ENCODE peak calls at places on chromosomes 16 and 17, in four cellular contexts. One of them, this sample, is unnamed.

GRCh38 chr17:80943346-80944145 is 48.1 kb upstream of the CHMP6 start:
- DNase-seq in H9: no peak
- DNase-seq in H1: no peak
- DNase-seq in IMR-90: no peak
- DNase-seq in this sample: no peak

GRCh38 chr17:36463916-36464764 is 22.3 kb upstream of the ZNHIT3 start:
- DNase-seq in H9: peak
- DNase-seq in H1: peak
- DNase-seq in IMR-90: peak
- DNase-seq in this sample: peak

GRCh38 chr16:85172465-85173071 is 60.3 kb upstream of the CIBAR2 start:
- DNase-seq in H9: peak
- DNase-seq in H1: no peak
- DNase-seq in IMR-90: peak
- DNase-seq in this sample: peak

GRCh38 chr17:81251091-81251942 is 12.2 kb downstream of the NDUFAF8 start:
- DNase-seq in H9: no peak
- DNase-seq in H1: no peak
- DNase-seq in IMR-90: no peak
- DNase-seq in this sample: no peak

GRCh38 chr16:56679813-56680212 is 2.5 kb upstream of the MT1X start:
- DNase-seq in H9: no peak
- DNase-seq in H1: no peak
- DNase-seq in IMR-90: no peak
- DNase-seq in this sample: no peak

GRCh38 chr17:36703860-36704266 is 102.5 kb downstream of the MRM1 start:
- DNase-seq in H9: peak
- DNase-seq in H1: no peak
- DNase-seq in IMR-90: peak
- DNase-seq in this sample: peak

GRCh38 chr17:39081851-39082250 is 69.6 kb downstream of the PLXDC1 start:
- DNase-seq in H9: no peak
- DNase-seq in H1: no peak
- DNase-seq in IMR-90: no peak
- DNase-seq in this sample: no peak

GRCh38 chr17:43917348-43918025 is 10.2 kb upstream of the MPP2 start:
- DNase-seq in H9: peak
- DNase-seq in H1: no peak
- DNase-seq in IMR-90: peak
- DNase-seq in this sample: peak

GRCh38 chr16:51039638-51040331 is 111.3 kb downstream of the SALL1 start:
- DNase-seq in H9: no peak
- DNase-seq in H1: no peak
- DNase-seq in IMR-90: no peak
- DNase-seq in this sample: no peak

GRCh38 chr17:692116-692515 is 22.5 kb downstream of the VPS53 start:
- DNase-seq in H9: no peak
- DNase-seq in H1: no peak
- DNase-seq in IMR-90: peak
- DNase-seq in this sample: no peak

GRCh38 chr17:51185763-51186332 is 19.6 kb downstream of the NME2 start:
- DNase-seq in H9: no peak
- DNase-seq in H1: no peak
- DNase-seq in IMR-90: no peak
- DNase-seq in this sample: no peak

GRCh38 chr16:75593825-75594820 is 27.9 kb downstream of the GABARAPL2 start:
- DNase-seq in H9: peak
- DNase-seq in H1: peak
- DNase-seq in IMR-90: peak
- DNase-seq in this sample: peak

GRCh38 chr16:69443809-69444611 is 19.6 kb downstream of the CYB5B start:
- DNase-seq in H9: no peak
- DNase-seq in H1: no peak
- DNase-seq in IMR-90: peak
- DNase-seq in this sample: no peak

GRCh38 chr16:58464047-58464915 is 35.7 kb upstream of the NDRG4 start:
- DNase-seq in H9: no peak
- DNase-seq in H1: no peak
- DNase-seq in IMR-90: no peak
- DNase-seq in this sample: no peak

GRCh38 chr16:71626858-71627213 is 852 bp downstream of the MARVELD3 start:
- DNase-seq in H9: peak
- DNase-seq in H1: no peak
- DNase-seq in IMR-90: no peak
- DNase-seq in this sample: peak

GRCh38 chr17:57461082-57461481 is 204.8 kb downstream of the MSI2 start:
- DNase-seq in H9: no peak
- DNase-seq in H1: no peak
- DNase-seq in IMR-90: peak
- DNase-seq in this sample: no peak

GRCh38 chr17:82666931-82667667 is 18.9 kb upstream of the WDR45B start:
- DNase-seq in H9: no peak
- DNase-seq in H1: no peak
- DNase-seq in IMR-90: no peak
- DNase-seq in this sample: no peak

GRCh38 chr17:82667668-82668000 is 19.4 kb upstream of the WDR45B start:
- DNase-seq in H9: no peak
- DNase-seq in H1: no peak
- DNase-seq in IMR-90: no peak
- DNase-seq in this sample: no peak

GRCh38 chr17:82665891-82666290 is 17.6 kb upstream of the WDR45B start:
- DNase-seq in H9: no peak
- DNase-seq in H1: no peak
- DNase-seq in IMR-90: no peak
- DNase-seq in this sample: no peak

GRCh38 chr17:82668631-82669099 is 20.4 kb upstream of the WDR45B start:
- DNase-seq in H9: peak
- DNase-seq in H1: peak
- DNase-seq in IMR-90: peak
- DNase-seq in this sample: peak

GRCh38 chr17:82668024-82668630 is 19.9 kb upstream of the WDR45B start:
- DNase-seq in H9: no peak
- DNase-seq in H1: no peak
- DNase-seq in IMR-90: no peak
- DNase-seq in this sample: no peak
- H3K56ac ChIP-seq in H9: no peak
- H3K56ac ChIP-seq in H1: no peak
- H3K56ac ChIP-seq in IMR-90: no peak
- H3K56ac ChIP-seq in this sample: peak

GRCh38 chr17:78431692-78431958 is 53.2 kb downstream of the PGS1 start:
- DNase-seq in H9: no peak
- DNase-seq in H1: no peak
- DNase-seq in IMR-90: no peak
- DNase-seq in this sample: no peak

GRCh38 chr17:78434455-78435329 is 56.2 kb downstream of the PGS1 start:
- DNase-seq in H9: no peak
- DNase-seq in H1: no peak
- DNase-seq in IMR-90: no peak
- DNase-seq in this sample: no peak

GRCh38 chr17:78432226-78432894 is 53.9 kb downstream of the PGS1 start:
- DNase-seq in H9: no peak
- DNase-seq in H1: no peak
- DNase-seq in IMR-90: no peak
- DNase-seq in this sample: no peak

GRCh38 chr17:78433780-78434335 is 55.4 kb downstream of the PGS1 start:
- DNase-seq in H9: no peak
- DNase-seq in H1: no peak
- DNase-seq in IMR-90: no peak
- DNase-seq in this sample: no peak

DNA sequence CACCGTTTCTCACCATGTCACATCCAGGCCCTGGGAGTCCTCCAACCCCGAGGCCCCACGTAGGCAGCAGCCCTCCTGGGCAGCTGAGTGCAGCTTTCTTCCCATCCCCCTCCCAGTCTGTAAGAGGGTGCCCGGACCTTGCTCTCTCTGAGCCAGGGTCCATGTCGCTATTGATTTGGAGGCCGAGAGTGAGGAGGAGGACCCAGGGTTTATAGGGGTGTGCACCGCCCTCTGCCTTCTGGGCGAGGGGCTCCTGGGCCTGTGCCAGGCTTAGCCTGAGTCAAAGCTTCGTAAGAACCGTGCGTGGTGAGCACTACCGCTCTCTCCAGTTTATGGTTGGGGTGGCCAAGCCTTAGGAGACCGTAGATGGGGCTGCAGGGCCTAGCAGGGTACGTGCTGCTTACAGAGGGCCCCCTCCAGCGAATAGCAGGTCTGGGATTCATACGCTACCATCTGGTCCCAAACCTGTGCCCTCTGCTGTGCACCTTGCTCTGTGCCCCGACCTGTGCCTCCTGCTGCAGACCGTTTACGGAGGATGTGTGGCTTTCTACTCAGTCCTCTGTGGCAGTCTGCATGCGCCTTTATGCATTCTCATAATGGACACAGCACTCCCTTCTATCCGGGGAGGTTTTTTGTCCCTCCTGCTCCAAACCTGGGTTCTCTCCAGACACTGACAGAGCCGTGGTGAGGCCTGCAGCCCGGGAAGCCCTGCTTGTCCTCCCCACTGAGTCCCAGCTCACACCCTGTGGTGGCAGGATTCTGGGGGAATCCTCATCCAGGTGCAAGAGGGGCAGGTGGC is 54.7 kb downstream of the PGS1 start:
- DNase-seq in H9: no peak
- DNase-seq in H1: no peak
- DNase-seq in IMR-90: no peak
- DNase-seq in this sample: no peak
- H3K56ac ChIP-seq in H9: no peak
- H3K56ac ChIP-seq in H1: no peak
- H3K56ac ChIP-seq in IMR-90: no peak
- H3K56ac ChIP-seq in this sample: no peak

GRCh38 chr17:72005332-72006163 is 115.3 kb upstream of the SOX9 start:
- DNase-seq in H9: no peak
- DNase-seq in H1: no peak
- DNase-seq in IMR-90: no peak
- DNase-seq in this sample: no peak
- H3K56ac ChIP-seq in H9: no peak
- H3K56ac ChIP-seq in H1: no peak
- H3K56ac ChIP-seq in IMR-90: no peak
- H3K56ac ChIP-seq in this sample: no peak

DNA sequence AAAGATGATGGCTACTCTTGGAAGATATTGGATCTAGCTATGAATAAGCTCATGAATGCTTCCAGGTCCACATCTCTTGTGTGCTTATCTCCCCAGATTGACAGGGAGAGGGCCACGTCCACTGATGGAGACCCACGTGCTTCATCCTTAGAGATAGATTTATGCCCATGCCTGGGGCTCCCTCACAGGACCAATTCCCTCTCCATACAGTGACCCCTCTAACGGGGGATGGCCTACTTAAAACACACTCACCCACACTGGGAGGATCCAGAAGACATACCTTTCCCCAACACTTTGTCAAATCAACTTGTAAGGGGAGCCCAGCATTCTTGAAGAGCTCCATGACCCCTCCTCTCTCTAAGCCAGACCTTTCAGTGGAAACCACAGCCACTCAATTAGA is 169.7 kb upstream of the CDH5 start:
- DNase-seq in H9: no peak
- DNase-seq in H1: no peak
- DNase-seq in IMR-90: no peak
- DNase-seq in this sample: no peak
- H3K56ac ChIP-seq in H9: no peak
- H3K56ac ChIP-seq in H1: no peak
- H3K56ac ChIP-seq in IMR-90: no peak
- H3K56ac ChIP-seq in this sample: no peak

GRCh38 chr16:86673956-86674453 is 95.7 kb downstream of the FOXL1 start:
- DNase-seq in H9: no peak
- DNase-seq in H1: no peak
- DNase-seq in IMR-90: no peak
- DNase-seq in this sample: no peak

GRCh38 chr16:86673090-86673955 is 95.0 kb downstream of the FOXL1 start:
- DNase-seq in H9: no peak
- DNase-seq in H1: no peak
- DNase-seq in IMR-90: no peak
- DNase-seq in this sample: no peak

GRCh38 chr16:86671486-86672214 is 93.3 kb downstream of the FOXL1 start:
- DNase-seq in H9: no peak
- DNase-seq in H1: no peak
- DNase-seq in IMR-90: peak
- DNase-seq in this sample: no peak

GRCh38 chr16:86670835-86671234 is 92.5 kb downstream of the FOXL1 start:
- DNase-seq in H9: no peak
- DNase-seq in H1: no peak
- DNase-seq in IMR-90: no peak
- DNase-seq in this sample: no peak

GRCh38 chr16:86672215-86672863 is 94.0 kb downstream of the FOXL1 start:
- DNase-seq in H9: no peak
- DNase-seq in H1: no peak
- DNase-seq in IMR-90: no peak
- DNase-seq in this sample: no peak
- H3K56ac ChIP-seq in H9: no peak
- H3K56ac ChIP-seq in H1: no peak
- H3K56ac ChIP-seq in IMR-90: no peak
- H3K56ac ChIP-seq in this sample: no peak

GRCh38 chr16:68066763-68067162 is 18.4 kb upstream of the NFATC3 start:
- DNase-seq in H9: no peak
- DNase-seq in H1: no peak
- DNase-seq in IMR-90: no peak
- DNase-seq in this sample: no peak
- H3K56ac ChIP-seq in H9: no peak
- H3K56ac ChIP-seq in H1: no peak
- H3K56ac ChIP-seq in IMR-90: no peak
- H3K56ac ChIP-seq in this sample: no peak

GRCh38 chr16:68396481-68396880 is 51.8 kb downstream of the SMPD3 start:
- DNase-seq in H9: no peak
- DNase-seq in H1: no peak
- DNase-seq in IMR-90: peak
- DNase-seq in this sample: no peak

GRCh38 chr16:68393333-68393732 is 55.0 kb downstream of the SMPD3 start:
- DNase-seq in H9: no peak
- DNase-seq in H1: no peak
- DNase-seq in IMR-90: no peak
- DNase-seq in this sample: no peak

GRCh38 chr16:68397710-68398171 is 50.6 kb downstream of the SMPD3 start:
- DNase-seq in H9: no peak
- DNase-seq in H1: no peak
- DNase-seq in IMR-90: no peak
- DNase-seq in this sample: peak

GRCh38 chr16:68395806-68396205 is 52.5 kb downstream of the SMPD3 start:
- DNase-seq in H9: no peak
- DNase-seq in H1: no peak
- DNase-seq in IMR-90: no peak
- DNase-seq in this sample: no peak

DNA sequence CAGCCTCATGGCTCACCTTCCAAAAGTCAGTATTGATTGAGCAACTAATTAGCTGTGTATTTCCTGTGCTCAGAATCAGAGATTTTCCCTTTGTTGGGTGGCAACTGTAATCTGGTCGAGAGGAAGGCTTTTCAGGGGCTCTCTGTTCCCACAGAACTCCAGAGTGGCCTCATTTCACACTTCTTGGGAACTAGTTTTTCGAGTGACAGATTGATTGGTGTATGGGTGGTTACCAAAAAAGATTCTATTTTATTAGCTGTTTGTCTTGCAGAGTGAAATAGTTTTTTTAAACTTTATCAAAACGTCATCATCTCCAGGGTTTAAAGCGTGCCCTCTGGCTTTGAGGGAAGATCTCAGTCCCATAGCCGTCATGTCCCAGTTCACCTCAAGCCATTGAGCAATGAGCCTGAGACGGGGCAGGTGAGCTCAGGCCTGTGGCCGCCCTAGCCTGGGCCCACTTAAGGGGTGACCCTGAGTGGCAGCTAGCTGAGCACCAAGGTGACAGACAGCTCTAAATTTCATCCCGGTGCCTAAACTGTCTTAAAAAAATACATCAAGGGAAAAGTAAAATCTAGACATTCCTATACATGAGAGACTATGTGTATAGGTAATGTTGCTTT is 53.0 kb downstream of the SMPD3 start:
- DNase-seq in H9: no peak
- DNase-seq in H1: no peak
- DNase-seq in IMR-90: no peak
- DNase-seq in this sample: no peak
- H3K56ac ChIP-seq in H9: no peak
- H3K56ac ChIP-seq in H1: no peak
- H3K56ac ChIP-seq in IMR-90: no peak
- H3K56ac ChIP-seq in this sample: no peak